ENCODE peak calls at places on chromosome X, in six cellular contexts. E, A, B, G, F and Z are unnamed samples.
A peak's percentile ranks its signal among the peaks of the same experiment; 100 is the strongest.

GRCh38 chrX:130994671-130995070 is 63.5 kb upstream of the ARHGAP36 start:
- DNase-seq in A (no peak), B (no peak), E (no peak), F (no peak), G (peak; percentile 16), Z (no peak)

GRCh38 chrX:123263246-123263757 is 79.2 kb downstream of the GRIA3 start:
- DNase-seq in A (no peak), G (no peak), F (no peak), B (no peak), E (no peak), Z (no peak)

GRCh38 chrX:78548012-78548411 is 111.1 kb downstream of the RTL3 start:
- DNase-seq in E (no peak), F (no peak), A (no peak), G (no peak), B (peak; percentile 28), Z (no peak)

GRCh38 chrX:11953615-11954014 is 184.7 kb upstream of the FRMPD4 start:
- DNase-seq in A (no peak), G (peak; percentile 62), F (no peak), E (no peak), B (peak; percentile 85), Z (no peak)

GRCh38 chrX:115054876-115055275 is 37.5 kb upstream of the IL13RA2 start:
- DNase-seq in B (peak; percentile 44), F (no peak), E (no peak), G (no peak), A (no peak), Z (no peak)

GRCh38 chrX:48971325-48972213 is at the start of gene KCND1:
- DNase-seq in A (peak; percentile 78), B (no peak), F (no peak), G (no peak), E (no peak), Z (peak; percentile 27)

GRCh38 chrX:125004799-125005198 is 314.9 kb upstream of the TEX13C start:
- DNase-seq in B (no peak), F (no peak), A (no peak), E (no peak), G (no peak), Z (no peak)

GRCh38 chrX:73525928-73526690 is 36.9 kb upstream of the CHIC1 start:
- DNase-seq in F (no peak), A (no peak), B (no peak), G (no peak), E (no peak), Z (no peak)

GRCh38 chrX:30620980-30621716 is 32.1 kb upstream of the GK start:
- DNase-seq in B (peak; percentile 76), F (no peak), A (no peak), E (no peak), G (peak; percentile 30), Z (no peak)

GRCh38 chrX:148658115-148658725 is 157.8 kb downstream of the AFF2 start:
- DNase-seq in E (no peak), G (no peak), A (no peak), B (no peak), F (no peak), Z (no peak)

GRCh38 chrX:9907645-9908387 is 59.3 kb upstream of the CLDN34 start:
- DNase-seq in G (no peak), E (no peak), A (no peak), F (no peak), B (peak; percentile 65), Z (no peak)

GRCh38 chrX:109393859-109394258 is 88.0 kb downstream of the GUCY2F start:
- DNase-seq in F (no peak), E (no peak), B (peak; percentile 12), G (no peak), A (no peak), Z (no peak)

GRCh38 chrX:3141031-3141430 is 99.8 kb downstream of the ARSF start:
- DNase-seq in A (no peak), F (no peak), G (no peak), E (no peak), B (no peak), Z (no peak)

GRCh38 chrX:3142259-3143042 is 101.2 kb downstream of the ARSF start:
- DNase-seq in E (no peak), A (no peak), F (no peak), B (no peak), G (no peak), Z (no peak)

GRCh38 chrX:3145716-3146115 is 104.4 kb downstream of the ARSF start:
- DNase-seq in A (no peak), E (no peak), B (no peak), G (no peak), F (no peak), Z (no peak)

GRCh38 chrX:3144651-3145050 is 103.4 kb downstream of the ARSF start:
- DNase-seq in F (no peak), A (no peak), G (no peak), E (no peak), B (no peak), Z (no peak)

GRCh38 chrX:3143043-3143799 is 102.0 kb downstream of the ARSF start:
- DNase-seq in G (no peak), E (no peak), F (no peak), A (no peak), B (no peak), Z (no peak)
- H3K4me3 ChIP-seq in G (peak overlapping the region; percentile 32), E (no peak overlapping the region), F (peak overlapping the region; percentile 18), A (no peak overlapping the region), B (no peak overlapping the region), Z (no peak overlapping the region)

DNA sequence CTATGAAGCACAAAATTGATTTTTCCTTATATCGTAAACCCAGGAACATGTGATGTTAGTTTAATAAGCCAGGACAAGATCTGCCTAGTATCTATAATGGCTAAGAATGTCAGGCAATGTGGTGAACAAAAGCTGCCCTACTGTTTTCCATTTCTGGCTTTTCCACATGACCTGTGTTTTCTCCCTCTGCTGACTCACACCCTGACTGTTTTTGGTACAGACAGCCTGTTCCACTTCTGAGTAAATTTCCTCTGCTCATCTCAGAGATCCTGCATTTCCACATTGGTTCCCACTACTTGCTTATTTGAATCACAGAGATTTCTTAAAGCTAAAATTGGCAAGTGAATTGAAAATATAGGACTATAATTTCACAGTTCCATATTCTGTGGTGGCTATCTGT is 9.2 kb downstream of the NOX1 start:
- DNase-seq in E (no peak), F (no peak), A (no peak), G (no peak), B (peak; percentile 49), Z (no peak)
- H3K27ac ChIP-seq in E (no peak overlapping the region), F (no peak overlapping the region), A (no peak overlapping the region), G (no peak overlapping the region), B (no peak overlapping the region), Z (no peak overlapping the region)

DNA sequence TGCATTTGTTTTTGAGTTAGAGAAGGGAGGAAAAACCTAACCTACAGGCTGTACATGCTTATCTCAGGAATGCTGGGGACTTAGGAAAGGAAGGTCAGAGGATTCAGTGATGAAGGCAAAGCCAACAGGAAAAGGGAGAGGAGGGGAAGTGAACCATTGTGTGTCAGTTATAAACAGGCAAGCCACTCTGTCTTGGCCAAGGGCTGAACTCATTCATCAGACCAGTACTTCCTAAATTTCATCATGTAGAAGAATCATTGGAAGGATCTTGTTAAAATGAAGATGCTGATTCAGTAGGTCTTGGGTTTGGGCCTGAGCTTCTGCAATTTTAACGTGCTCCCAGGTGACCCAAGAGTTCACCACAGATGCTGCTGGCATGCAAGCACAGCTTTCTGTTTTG is 8.4 kb downstream of the SRPX start:
- DNase-seq in B (no peak), F (no peak), A (no peak), G (no peak), E (no peak), Z (no peak)
- H3K4me3 ChIP-seq in B (no peak overlapping the region), F (no peak overlapping the region), A (no peak overlapping the region), G (no peak overlapping the region), E (no peak overlapping the region), Z (no peak overlapping the region)

DNA sequence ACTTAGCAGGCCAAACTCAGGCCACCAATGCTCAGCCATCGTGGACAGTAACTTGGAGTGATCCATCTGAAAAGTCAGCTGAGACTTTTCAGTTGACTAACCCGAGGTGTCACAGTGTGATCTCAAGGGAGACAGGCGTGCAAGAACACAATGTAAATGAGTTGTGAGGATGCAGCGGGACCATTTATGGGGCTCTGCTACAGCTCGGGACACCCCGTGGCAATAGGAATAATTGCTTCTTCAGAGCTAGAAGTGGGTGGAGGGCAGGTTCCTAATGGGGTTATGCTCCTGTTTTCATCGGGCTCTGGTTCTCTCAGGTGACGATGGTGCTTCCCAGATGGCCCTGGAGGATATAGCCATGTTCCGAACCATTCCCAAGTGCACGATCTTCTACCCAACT is 27.3 kb downstream of the TKTL1 start:
- DNase-seq in E (no peak), G (no peak), B (no peak), A (no peak), F (no peak), Z (no peak)
- H3K27ac ChIP-seq in E (no peak overlapping the region), G (no peak overlapping the region), B (no peak overlapping the region), A (no peak overlapping the region), F (no peak overlapping the region), Z (no peak overlapping the region)

GRCh38 chrX:154093965-154094364 is 3.6 kb downstream of the MECP2 start:
- DNase-seq in G (no peak), B (no peak), A (no peak), F (no peak), E (no peak), Z (no peak)
- H3K4me3 ChIP-seq in G (no peak overlapping the region), B (no peak overlapping the region), A (no peak overlapping the region), F (peak overlapping the region; percentile 19), E (no peak overlapping the region), Z (peak overlapping the region; percentile 79)

DNA sequence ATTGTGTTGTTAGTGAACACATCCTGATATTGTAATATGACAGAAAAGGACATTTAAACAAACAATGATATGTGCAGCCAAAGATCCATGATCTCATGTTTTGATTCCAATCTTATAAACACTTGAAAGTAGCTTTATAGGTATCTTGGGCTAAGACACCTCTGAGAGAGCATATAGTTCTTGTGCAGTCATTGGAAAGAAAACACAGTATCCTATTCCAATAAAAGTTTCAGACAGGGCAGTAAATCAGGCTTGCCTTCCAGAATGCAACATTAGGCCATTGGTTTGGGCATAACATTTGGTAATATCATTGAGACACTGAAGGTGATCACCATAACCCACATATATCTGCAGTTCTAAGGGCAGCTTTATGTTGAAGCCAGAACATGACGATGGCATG is 188.3 kb upstream of the HCCS start:
- DNase-seq in A (no peak), B (no peak), E (no peak), F (no peak), G (no peak), Z (no peak)
- H3K27ac ChIP-seq in A (no peak overlapping the region), B (no peak overlapping the region), E (no peak overlapping the region), F (no peak overlapping the region), G (no peak overlapping the region), Z (no peak overlapping the region)

DNA sequence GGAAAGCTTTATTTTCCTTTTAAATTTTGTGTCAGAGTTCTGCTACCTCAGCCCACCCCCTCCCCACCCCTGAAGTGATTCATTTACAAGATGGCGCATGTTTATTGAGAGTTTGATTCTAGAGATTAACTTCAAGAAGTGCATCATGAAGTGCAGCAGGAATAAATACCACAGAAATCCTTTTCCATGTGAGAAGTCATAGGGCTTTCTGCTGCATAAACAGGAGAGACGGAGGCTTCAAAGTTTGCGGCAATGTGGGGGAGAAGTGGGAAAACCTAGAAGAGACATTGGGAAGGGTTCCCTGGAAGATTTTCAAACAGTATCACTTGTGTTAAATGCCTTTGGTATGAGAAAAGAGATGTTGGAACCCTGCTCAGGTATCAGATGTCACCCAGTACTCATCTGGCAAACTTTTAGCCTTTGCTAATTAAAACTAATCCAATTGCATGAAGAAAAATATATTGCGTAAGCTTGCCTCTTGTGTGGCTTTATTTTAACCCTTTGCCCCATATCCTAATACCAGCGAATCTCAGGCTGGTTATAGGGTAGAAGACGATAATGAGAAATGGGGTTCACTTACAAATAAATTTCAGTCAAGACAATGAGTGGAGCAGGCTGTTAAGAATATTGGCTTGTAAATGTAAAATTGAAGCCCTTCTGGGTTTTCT is 15.5 kb downstream of the NHS start:
- DNase-seq in E (no peak), F (no peak), G (no peak), B (no peak), A (no peak), Z (no peak)
- H3K4me3 ChIP-seq in E (no peak overlapping the region), F (no peak overlapping the region), G (no peak overlapping the region), B (no peak overlapping the region), A (no peak overlapping the region), Z (no peak overlapping the region)

GRCh38 chrX:47420967-47421366 is 50.6 kb downstream of the ZNF157 start:
- DNase-seq in F (no peak), E (no peak), A (no peak), B (no peak), G (no peak), Z (no peak)
- H3K27ac ChIP-seq in F (no peak overlapping the region), E (no peak overlapping the region), A (no peak overlapping the region), B (no peak overlapping the region), G (no peak overlapping the region), Z (no peak overlapping the region)